ENCODE peak calls at places on chromosomes 3 and 15, in five cellular contexts. One of them, this sample, is unnamed.

GRCh38 chr15:42826251-42826890 is 89.4 kb upstream of the CDAN1 start:
- DNase-seq in GM12891: no peak
- DNase-seq in left ventricle myocardium superior: no peak
- DNase-seq in NCI-H774: no peak
- DNase-seq in AG20443: no peak
- DNase-seq in this sample: no peak

GRCh38 chr3:161149529-161149928 is 44.4 kb upstream of the B3GALNT1 start:
- DNase-seq in GM12891: no peak
- DNase-seq in left ventricle myocardium superior: no peak
- DNase-seq in NCI-H774: no peak
- DNase-seq in AG20443: no peak
- DNase-seq in this sample: no peak

GRCh38 chr3:43817825-43818224 is 127.1 kb downstream of the ABHD5 start:
- DNase-seq in GM12891: no peak
- DNase-seq in left ventricle myocardium superior: no peak
- DNase-seq in NCI-H774: no peak
- DNase-seq in AG20443: no peak
- DNase-seq in this sample: no peak

GRCh38 chr3:188974856-188975611 is 196.7 kb upstream of the TPRG1 start:
- DNase-seq in GM12891: no peak
- DNase-seq in left ventricle myocardium superior: no peak
- DNase-seq in NCI-H774: no peak
- DNase-seq in AG20443: peak; percentile 57
- DNase-seq in this sample: no peak

GRCh38 chr3:99845335-99845734 is 27.7 kb downstream of the CMSS1 start:
- DNase-seq in GM12891: no peak
- DNase-seq in left ventricle myocardium superior: no peak
- DNase-seq in NCI-H774: no peak
- DNase-seq in AG20443: no peak
- DNase-seq in this sample: no peak

GRCh38 chr3:13588971-13589370 is 40.0 kb downstream of the FBLN2 start:
- DNase-seq in GM12891: no peak
- DNase-seq in left ventricle myocardium superior: no peak
- DNase-seq in NCI-H774: no peak
- DNase-seq in AG20443: no peak
- DNase-seq in this sample: no peak

GRCh38 chr15:33964665-33965040 is 3.6 kb upstream of the CHRM5 start:
- DNase-seq in GM12891: no peak
- DNase-seq in left ventricle myocardium superior: no peak
- DNase-seq in NCI-H774: no peak
- DNase-seq in AG20443: no peak
- DNase-seq in this sample: no peak

GRCh38 chr3:146421814-146422748 is 47.3 kb downstream of the PLSCR2 start:
- DNase-seq in GM12891: no peak
- DNase-seq in left ventricle myocardium superior: no peak
- DNase-seq in NCI-H774: no peak
- DNase-seq in AG20443: peak; percentile 25
- DNase-seq in this sample: no peak

GRCh38 chr3:28674212-28674611 is 325.6 kb upstream of the AZI2 start:
- DNase-seq in GM12891: no peak
- DNase-seq in left ventricle myocardium superior: no peak
- DNase-seq in NCI-H774: no peak
- DNase-seq in AG20443: no peak
- DNase-seq in this sample: no peak

GRCh38 chr3:184600685-184601377 is 39.2 kb downstream of the EPHB3 start:
- DNase-seq in GM12891: no peak
- DNase-seq in left ventricle myocardium superior: no peak
- DNase-seq in NCI-H774: no peak
- DNase-seq in AG20443: no peak
- DNase-seq in this sample: no peak

GRCh38 chr15:38707802-38708671 is 143.4 kb upstream of the RASGRP1 start:
- DNase-seq in GM12891: peak; percentile 6
- DNase-seq in left ventricle myocardium superior: no peak
- DNase-seq in NCI-H774: peak; percentile 23
- DNase-seq in AG20443: peak; percentile 69
- DNase-seq in this sample: no peak

GRCh38 chr3:113668015-113668414 is 28.4 kb downstream of the USF3 start:
- DNase-seq in GM12891: no peak
- DNase-seq in left ventricle myocardium superior: no peak
- DNase-seq in NCI-H774: no peak
- DNase-seq in AG20443: peak; percentile 46
- DNase-seq in this sample: no peak

GRCh38 chr3:173789530-173789929 is 392.0 kb downstream of the NLGN1 start:
- DNase-seq in GM12891: no peak
- DNase-seq in left ventricle myocardium superior: no peak
- DNase-seq in NCI-H774: no peak
- DNase-seq in AG20443: peak; percentile 59
- DNase-seq in this sample: no peak

GRCh38 chr15:66703540-66703941 is 1.5 kb downstream of the SMAD6 start:
- DNase-seq in GM12891: peak; percentile 47
- DNase-seq in left ventricle myocardium superior: peak; percentile 73
- DNase-seq in NCI-H774: no peak
- DNase-seq in AG20443: peak; percentile 34
- DNase-seq in this sample: no peak

GRCh38 chr3:145983101-145983500 is 177.9 kb downstream of the PLOD2 start:
- DNase-seq in GM12891: no peak
- DNase-seq in left ventricle myocardium superior: no peak
- DNase-seq in NCI-H774: no peak
- DNase-seq in AG20443: no peak
- DNase-seq in this sample: no peak

GRCh38 chr3:66425032-66425431 is 75.8 kb downstream of the LRIG1 start:
- DNase-seq in GM12891: no peak
- DNase-seq in left ventricle myocardium superior: peak; percentile 81
- DNase-seq in NCI-H774: no peak
- DNase-seq in AG20443: no peak
- DNase-seq in this sample: no peak

GRCh38 chr15:62853833-62854210 is 188.7 kb upstream of the TPM1 start:
- DNase-seq in GM12891: no peak
- DNase-seq in left ventricle myocardium superior: no peak
- DNase-seq in NCI-H774: no peak
- DNase-seq in AG20443: no peak
- DNase-seq in this sample: no peak

GRCh38 chr3:149667576-149667975 is 9.8 kb upstream of the WWTR1 start:
- DNase-seq in GM12891: no peak
- DNase-seq in left ventricle myocardium superior: no peak
- DNase-seq in NCI-H774: no peak
- DNase-seq in AG20443: peak; percentile 39
- DNase-seq in this sample: no peak

GRCh38 chr3:16301490-16301889 is 36.5 kb downstream of the OXNAD1 start:
- DNase-seq in GM12891: no peak
- DNase-seq in left ventricle myocardium superior: no peak
- DNase-seq in NCI-H774: no peak
- DNase-seq in AG20443: no peak
- DNase-seq in this sample: no peak

GRCh38 chr15:66947471-66947870 is 117.9 kb upstream of the SMAD3 start:
- DNase-seq in GM12891: no peak
- DNase-seq in left ventricle myocardium superior: no peak
- DNase-seq in NCI-H774: no peak
- DNase-seq in AG20443: no peak
- DNase-seq in this sample: no peak

GRCh38 chr3:32166654-32167053 is 60.2 kb downstream of the GPD1L start:
- DNase-seq in GM12891: no peak
- DNase-seq in left ventricle myocardium superior: no peak
- DNase-seq in NCI-H774: no peak
- DNase-seq in AG20443: no peak
- DNase-seq in this sample: no peak

GRCh38 chr15:31758126-31758525 is 272.2 kb upstream of the CHRNA7 start:
- DNase-seq in GM12891: no peak
- DNase-seq in left ventricle myocardium superior: peak; percentile 80
- DNase-seq in NCI-H774: peak; percentile 83
- DNase-seq in AG20443: no peak
- DNase-seq in this sample: peak; percentile 98

GRCh38 chr3:42425736-42426407 is 15.5 kb upstream of the LYZL4 start:
- DNase-seq in GM12891: no peak
- DNase-seq in left ventricle myocardium superior: no peak
- DNase-seq in NCI-H774: no peak
- DNase-seq in AG20443: no peak
- DNase-seq in this sample: no peak

GRCh38 chr3:10926831-10927521 is 65.6 kb upstream of the SLC6A1 start:
- DNase-seq in GM12891: no peak
- DNase-seq in left ventricle myocardium superior: no peak
- DNase-seq in NCI-H774: no peak
- DNase-seq in AG20443: peak; percentile 28
- DNase-seq in this sample: no peak

GRCh38 chr15:100856847-100857246 is 22.8 kb upstream of the ALDH1A3 start:
- DNase-seq in GM12891: no peak
- DNase-seq in left ventricle myocardium superior: no peak
- DNase-seq in NCI-H774: no peak
- DNase-seq in AG20443: no peak
- DNase-seq in this sample: no peak

GRCh38 chr3:33557279-33557678 is 117.1 kb upstream of the UBP1 start:
- DNase-seq in GM12891: no peak
- DNase-seq in left ventricle myocardium superior: no peak
- DNase-seq in NCI-H774: no peak
- DNase-seq in AG20443: no peak
- DNase-seq in this sample: no peak

GRCh38 chr15:100030586-100031249 is 297.5 kb upstream of the LYSMD4 start:
- DNase-seq in GM12891: no peak
- DNase-seq in left ventricle myocardium superior: no peak
- DNase-seq in NCI-H774: no peak
- DNase-seq in AG20443: no peak
- DNase-seq in this sample: no peak

GRCh38 chr15:80898040-80898439 is 91.6 kb downstream of the MESD start:
- DNase-seq in GM12891: no peak
- DNase-seq in left ventricle myocardium superior: no peak
- DNase-seq in NCI-H774: no peak
- DNase-seq in AG20443: no peak
- DNase-seq in this sample: no peak

GRCh38 chr15:66999046-66999557 is 66.3 kb upstream of the SMAD3 start:
- DNase-seq in GM12891: no peak
- DNase-seq in left ventricle myocardium superior: no peak
- DNase-seq in NCI-H774: no peak
- DNase-seq in AG20443: no peak
- DNase-seq in this sample: no peak

GRCh38 chr15:31078461-31078860 is 23.1 kb downstream of the TRPM1 start:
- DNase-seq in GM12891: no peak
- DNase-seq in left ventricle myocardium superior: no peak
- DNase-seq in NCI-H774: no peak
- DNase-seq in AG20443: no peak
- DNase-seq in this sample: no peak

This sample was measured in COR-L47.